ENCODE peak calls at places on chromosomes 7 and 10, in seven cellular contexts. N, L, A, Z, W, E and D are unnamed samples.
A peak's percentile ranks its signal among the peaks of the same experiment; 100 is the strongest.

GRCh38 chr7:151243411-151244155 is 4.9 kb downstream of the SMARCD3 start:
- DNase-seq in N (no peak), L (no peak), A (no peak), Z (peak; percentile 35), W (no peak), E (no peak), D (no peak)

GRCh38 chr7:72243329-72243728 is 168.8 kb downstream of the CALN1 start:
- DNase-seq in N (no peak), L (no peak), A (no peak), Z (no peak), W (no peak), E (no peak), D (no peak)

GRCh38 chr7:65827366-65827765 is 45.5 kb upstream of the VKORC1L1 start:
- DNase-seq in N (no peak), L (no peak), A (no peak), Z (no peak), W (no peak), E (no peak), D (no peak)

GRCh38 chr10:109517748-109518147 is 405.6 kb downstream of the XPNPEP1 start:
- DNase-seq in N (no peak), L (no peak), A (no peak), Z (no peak), W (no peak), E (no peak), D (no peak)

GRCh38 chr10:69209787-69210480 is 10.2 kb upstream of the HKDC1 start:
- DNase-seq in N (no peak), L (no peak), A (no peak), Z (no peak), W (no peak), E (no peak), D (no peak)

GRCh38 chr7:97016392-97017196 is 8.0 kb downstream of the DLX5 start:
- DNase-seq in N (peak; percentile 19), L (no peak), A (no peak), Z (no peak), W (no peak), E (no peak), D (no peak)

GRCh38 chr7:64998865-64999164 is 7.7 kb downstream of the ERV3-1 start:
- DNase-seq in N (no peak), L (no peak), A (no peak), Z (no peak), W (no peak), E (no peak), D (no peak)

GRCh38 chr7:1851731-1852531 is 181.9 kb downstream of the ELFN1 start:
- DNase-seq in N (no peak), L (no peak), A (no peak), Z (peak; percentile 46), W (no peak), E (no peak), D (no peak)

GRCh38 chr7:157769016-157769869 is 432.4 kb downstream of the DNAJB6 start:
- DNase-seq in N (no peak), L (no peak), A (no peak), Z (no peak), W (no peak), E (no peak), D (no peak)

GRCh38 chr7:155864991-155865690 is 52.9 kb upstream of the SHH start:
- DNase-seq in N (no peak), L (no peak), A (no peak), Z (no peak), W (no peak), E (no peak), D (no peak)

GRCh38 chr7:139955098-139955820 is 107.5 kb downstream of the PARP12 start:
- DNase-seq in N (no peak), L (no peak), A (no peak), Z (no peak), W (no peak), E (no peak), D (no peak)

GRCh38 chr7:154388412-154388811 is 336.2 kb downstream of the DPP6 start:
- DNase-seq in N (no peak), L (no peak), A (no peak), Z (no peak), W (no peak), E (no peak), D (no peak)

GRCh38 chr7:142889825-142890224 is 4.3 kb upstream of the TRPV6 start:
- DNase-seq in N (no peak), L (no peak), A (no peak), Z (no peak), W (no peak), E (no peak), D (no peak)

GRCh38 chr7:87574630-87575029 is 26.1 kb downstream of the ABCB1 start:
- DNase-seq in N (no peak), L (peak; percentile 2), A (no peak), Z (no peak), W (no peak), E (no peak), D (peak; percentile 69)

GRCh38 chr7:93921607-93922446 is at the start of gene GNG11:
- DNase-seq in N (peak; percentile 79), L (peak; percentile 90), A (peak; percentile 46), Z (peak; percentile 58), W (peak; percentile 84), E (no peak), D (peak; percentile 30)

GRCh38 chr7:144515430-144515829 is 111.9 kb upstream of the NOBOX start:
- DNase-seq in N (no peak), L (no peak), A (no peak), Z (no peak), W (no peak), E (no peak), D (no peak)

GRCh38 chr7:23349484-23350157 is 50.5 kb downstream of the MALSU1 start:
- DNase-seq in N (no peak), L (peak; percentile 88), A (no peak), Z (no peak), W (no peak), E (no peak), D (peak; percentile 73)

GRCh38 chr7:92685146-92686042 is 95.2 kb upstream of the FAM133B start:
- DNase-seq in N (no peak), L (no peak), A (no peak), Z (no peak), W (no peak), E (peak; percentile 28), D (no peak)

GRCh38 chr10:116151076-116151475 is 121.9 kb downstream of the GFRA1 start:
- DNase-seq in N (no peak), L (no peak), A (no peak), Z (no peak), W (no peak), E (no peak), D (no peak)
- H3K27ac ChIP-seq in N (no peak overlapping the region), L (no peak overlapping the region), A (no peak overlapping the region), Z (no peak overlapping the region), W (no peak overlapping the region), E (no peak overlapping the region), D (no peak overlapping the region)

GRCh38 chr7:74051629-74052410 is 23.8 kb downstream of the ELN start:
- DNase-seq in N (peak; percentile 57), L (no peak), A (peak; percentile 64), Z (no peak), W (no peak), E (no peak), D (peak; percentile 48)
- TF ChIP-seq CTCF in N (peak; percentile 42), L (peak; percentile 34), A (peak; percentile 53), Z (peak; percentile 65), W (no peak), E (no peak), D (no peak)

GRCh38 chr7:24708244-24708643 is 49.0 kb downstream of the GSDME start:
- DNase-seq in N (no peak), L (no peak), A (no peak), Z (no peak), W (no peak), E (no peak), D (no peak)

GRCh38 chr7:24709585-24710360 is 47.5 kb downstream of the GSDME start:
- DNase-seq in N (no peak), L (no peak), A (no peak), Z (no peak), W (no peak), E (no peak), D (no peak)

GRCh38 chr7:24705481-24705954 is 51.7 kb downstream of the GSDME start:
- DNase-seq in N (no peak), L (no peak), A (no peak), Z (no peak), W (no peak), E (no peak), D (no peak)

GRCh38 chr7:24706211-24707165 is 50.8 kb downstream of the GSDME start:
- DNase-seq in N (no peak), L (no peak), A (no peak), Z (peak; percentile 42), W (no peak), E (no peak), D (no peak)

GRCh38 chr7:24709051-24709450 is 48.2 kb downstream of the GSDME start:
- DNase-seq in N (no peak), L (no peak), A (no peak), Z (no peak), W (no peak), E (no peak), D (no peak)
- H3K27ac ChIP-seq in N (no peak overlapping the region), L (no peak overlapping the region), A (no peak overlapping the region), Z (no peak overlapping the region), W (no peak overlapping the region), E (no peak overlapping the region), D (no peak overlapping the region)

GRCh38 chr10:128017825-128018224 is 108.4 kb downstream of the MKI67 start:
- DNase-seq in N (no peak), L (no peak), A (no peak), Z (no peak), W (no peak), E (no peak), D (no peak)
- TF ChIP-seq CTCF in N (no peak), L (no peak), A (no peak), Z (no peak), W (no peak), E (no peak), D (no peak)

GRCh38 chr10:70364772-70365091 is 17.7 kb downstream of the LRRC20 start:
- DNase-seq in N (no peak), L (no peak), A (no peak), Z (no peak), W (no peak), E (no peak), D (no peak)

GRCh38 chr10:70364001-70364771 is 18.2 kb downstream of the LRRC20 start:
- DNase-seq in N (peak; percentile 88), L (peak; percentile 79), A (peak; percentile 92), Z (peak; percentile 95), W (peak; percentile 94), E (peak; percentile 82), D (peak; percentile 95)

GRCh38 chr10:70360215-70360614 is 22.2 kb downstream of the LRRC20 start:
- DNase-seq in N (no peak), L (no peak), A (no peak), Z (no peak), W (no peak), E (no peak), D (no peak)

GRCh38 chr10:70362357-70362756 is 20.1 kb downstream of the LRRC20 start:
- DNase-seq in N (no peak), L (no peak), A (no peak), Z (no peak), W (no peak), E (no peak), D (no peak)

GRCh38 chr10:70363292-70363691 is 19.1 kb downstream of the LRRC20 start:
- DNase-seq in N (no peak), L (no peak), A (no peak), Z (no peak), W (no peak), E (no peak), D (no peak)
- H3K27ac ChIP-seq in N (peak overlapping the region; percentile 86), L (no peak overlapping the region), A (peak overlapping the region; percentile 93), Z (peak overlapping the region; percentile 95), W (peak overlapping the region; percentile 74), E (no peak overlapping the region), D (peak overlapping the region; percentile 99)